ENCODE peak calls at places on chromosome 19, in seven cellular contexts. W is K562, G is HCT116, Y is H1, B is SK-N-SH, R is GM12878, S is HepG2. T is an unnamed sample.

GRCh38 chr19:46503848-46504453 is 8.3 kb upstream of the PNMA8B start:
- DNase-seq in W (no peak), B (peak), G (no peak), Y (no peak), R (no peak), S (no peak), T (no peak)

GRCh38 chr19:1269478-1270167 is 491 bp downstream of the CIRBP start:
- DNase-seq in Y (peak), W (peak), G (no peak), B (peak), S (peak), R (no peak), T (peak)

GRCh38 chr19:13072206-13072898 is 30.3 kb downstream of the LYL1 start:
- DNase-seq in G (no peak), S (no peak), B (no peak), W (no peak), Y (no peak), R (no peak), T (no peak)

GRCh38 chr19:54883228-54883627 is 9.2 kb downstream of the FCAR start:
- DNase-seq in B (no peak), Y (no peak), R (no peak), G (no peak), W (no peak), S (no peak), T (no peak)

GRCh38 chr19:4144666-4145261 is 8.7 kb upstream of the CREB3L3 start:
- DNase-seq in G (peak), B (peak), S (no peak), W (peak), R (no peak), Y (no peak), T (no peak)

GRCh38 chr19:4694211-4694987 is 24.3 kb upstream of the MYDGF start:
- DNase-seq in R (no peak), W (peak), S (no peak), B (no peak), G (peak), Y (no peak), T (peak)

GRCh38 chr19:36939153-36939552 is 23.0 kb downstream of the ZNF568 start:
- DNase-seq in R (no peak), S (no peak), W (no peak), Y (no peak), B (peak), G (no peak), T (no peak)

GRCh38 chr19:591099-591958 is 1.6 kb downstream of the HCN2 start:
- DNase-seq in R (no peak), B (no peak), G (no peak), S (no peak), W (peak), Y (peak), T (no peak)

GRCh38 chr19:52248256-52248655 is 21.1 kb upstream of the ZNF766 start:
- DNase-seq in W (no peak), G (peak), S (peak), R (no peak), Y (peak), B (peak), T (peak)

GRCh38 chr19:32580901-32581703 is at the start of gene PDCD5:
- DNase-seq in G (peak), S (peak), B (peak), Y (peak), W (peak), R (peak), T (peak)
- TF ChIP-seq JUND in G (no peak), S (peak), B (no peak), Y (no peak), W (peak), R (no peak), T (no peak)

GRCh38 chr19:15263361-15263985 is 31.2 kb upstream of the EPHX3 start:
- DNase-seq in R (no peak), G (no peak), W (no peak), Y (no peak), S (no peak), B (no peak), T (no peak)
- TF ChIP-seq JUND in R (no peak), G (no peak), W (no peak), Y (no peak), S (no peak), B (no peak), T (no peak)

DNA sequence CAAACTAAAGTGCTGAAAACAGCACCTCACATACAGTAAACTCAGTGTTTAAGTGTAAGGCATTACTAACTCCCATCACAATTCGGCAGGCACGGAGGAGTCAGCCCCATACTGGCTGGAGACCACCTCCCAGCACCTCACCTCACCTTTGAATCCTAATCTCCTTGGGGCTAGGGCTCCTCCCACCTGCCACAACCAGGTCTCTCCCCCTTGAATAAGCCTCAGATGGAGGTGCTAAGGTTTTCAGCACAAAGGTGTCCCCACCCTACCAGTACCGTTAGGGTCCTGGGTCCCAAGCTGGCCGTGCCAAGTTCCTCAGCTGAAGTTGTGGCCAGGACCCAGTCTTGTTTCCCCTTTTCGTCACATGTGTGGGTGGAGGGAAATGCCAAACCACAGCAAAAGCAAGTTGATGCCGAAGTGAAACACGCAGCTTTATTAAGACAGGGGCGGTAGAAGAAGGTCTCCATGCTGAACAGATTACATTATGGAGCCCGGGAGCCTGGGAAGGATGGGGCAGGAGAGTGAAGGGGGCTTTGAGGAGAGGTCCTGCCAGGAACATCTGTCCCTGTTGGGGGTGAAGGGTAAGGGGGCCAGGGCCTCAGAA is at the start of gene IGFLR1:
- DNase-seq in B (no peak), G (no peak), W (no peak), S (no peak), Y (no peak), R (peak), T (no peak)
- TF ChIP-seq JUND in B (no peak), G (no peak), W (no peak), S (no peak), Y (no peak), R (no peak), T (no peak)

GRCh38 chr19:6602729-6603114 is 11.8 kb upstream of the CD70 start:
- DNase-seq in B (no peak), S (no peak), G (no peak), Y (no peak), W (no peak), R (no peak), T (no peak)
- TF ChIP-seq JUND in B (no peak), S (no peak), G (no peak), Y (no peak), W (no peak), R (no peak), T (no peak)

DNA sequence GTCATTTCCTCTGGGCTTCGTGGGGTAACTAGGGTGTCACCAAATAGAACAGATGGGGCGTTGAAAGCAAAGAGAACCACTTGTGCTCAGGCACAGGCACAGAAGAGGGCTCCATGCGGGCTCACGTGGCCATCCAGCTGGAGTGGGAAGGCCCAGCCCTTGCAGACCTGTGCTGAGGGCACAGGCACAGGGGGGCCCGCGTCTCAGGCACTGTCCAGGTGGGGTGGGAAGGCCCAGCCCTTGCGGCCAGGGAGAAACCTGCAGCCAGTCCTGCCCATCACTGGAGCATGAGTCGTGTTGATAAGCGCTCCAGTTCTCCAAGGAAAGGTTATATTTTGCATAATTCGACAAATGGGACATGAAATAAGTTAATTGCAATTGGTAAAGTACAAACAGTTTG is 57.5 kb downstream of the SLC7A9 start:
- DNase-seq in B (no peak), R (no peak), Y (no peak), S (no peak), G (no peak), W (no peak), T (no peak)
- TF ChIP-seq JUND in B (no peak), R (no peak), Y (no peak), S (no peak), G (no peak), W (no peak), T (no peak)

GRCh38 chr19:33801411-33801810 is 4.7 kb downstream of the KCTD15 start:
- DNase-seq in S (no peak), Y (no peak), G (no peak), B (no peak), R (no peak), W (no peak), T (no peak)
- TF ChIP-seq JUND in S (no peak), Y (no peak), G (no peak), B (no peak), R (no peak), W (no peak), T (no peak)

GRCh38 chr19:16326401-16327130 is 1.9 kb downstream of the KLF2 start:
- DNase-seq in R (no peak), Y (peak), B (no peak), S (no peak), G (no peak), W (no peak), T (no peak)
- TF ChIP-seq JUND in R (no peak), Y (no peak), B (no peak), S (no peak), G (no peak), W (no peak), T (no peak)

GRCh38 chr19:42281175-42282035 is 12.4 kb downstream of the CIC start:
- DNase-seq in W (peak), Y (peak), S (peak), B (no peak), R (no peak), G (no peak), T (no peak)
- TF ChIP-seq JUND in W (peak), Y (peak), S (peak), B (peak), R (no peak), G (no peak), T (no peak)

GRCh38 chr19:39400997-39401548 is 5.6 kb upstream of the ZFP36 start:
- DNase-seq in Y (no peak), S (no peak), W (no peak), B (no peak), G (no peak), R (no peak), T (no peak)
- TF ChIP-seq JUND in Y (no peak), S (peak), W (no peak), B (peak), G (no peak), R (no peak), T (no peak)

DNA sequence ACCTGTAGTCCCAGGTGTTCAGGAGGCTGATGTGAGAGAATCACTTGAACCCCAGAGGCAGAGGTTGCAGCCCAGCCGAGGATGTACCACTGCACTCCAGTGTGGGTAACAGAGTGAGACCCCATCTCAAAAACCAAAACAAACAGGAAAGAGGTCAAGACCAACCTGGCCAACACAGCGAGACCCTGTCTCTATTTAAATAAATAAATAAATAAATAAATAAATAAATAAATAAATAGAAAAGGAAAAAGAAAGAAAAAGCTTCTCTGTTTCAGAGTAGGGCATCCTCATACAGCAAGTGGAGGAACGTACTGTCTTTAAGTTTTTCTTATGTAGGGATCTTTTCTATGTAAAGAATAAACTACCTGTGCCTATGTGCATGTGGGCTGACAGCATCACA is 2.3 kb downstream of the ZNF700 start:
- DNase-seq in G (no peak), W (no peak), B (no peak), R (no peak), Y (no peak), S (no peak), T (no peak)
- TF ChIP-seq JUND in G (no peak), W (no peak), B (no peak), R (no peak), Y (no peak), S (no peak), T (no peak)

T was measured in T47D.